ENCODE peak calls at places on chromosomes 11 and 22, in seven cellular contexts. Y, O, K, J, U, R and D are unnamed samples.

GRCh38 chr11:46672381-46672839 is 28.0 kb downstream of the ARHGAP1 start:
- DNase-seq in Y (no peak), O (no peak), K (no peak), J (no peak), U (no peak), R (no peak), D (no peak)

GRCh38 chr11:27696112-27696511 is 4.1 kb downstream of the BDNF start:
- DNase-seq in Y (no peak), O (no peak), K (no peak), J (no peak), U (no peak), R (no peak), D (no peak)

GRCh38 chr11:134037093-134037908 is 31.6 kb upstream of the JAM3 start:
- DNase-seq in Y (peak), O (peak), K (peak), J (peak), U (peak), R (no peak), D (peak)

GRCh38 chr11:134654161-134654915 is 242.3 kb upstream of the B3GAT1 start:
- DNase-seq in Y (peak), O (no peak), K (no peak), J (no peak), U (no peak), R (no peak), D (no peak)

GRCh38 chr22:49576241-49577141 is 251.2 kb downstream of the BRD1 start:
- DNase-seq in Y (peak), O (no peak), K (no peak), J (no peak), U (no peak), R (no peak), D (no peak)

GRCh38 chr22:39514373-39514973 is 5.9 kb upstream of the ATF4 start:
- DNase-seq in Y (no peak), O (no peak), K (peak), J (peak), U (peak), R (no peak), D (peak)

GRCh38 chr11:45739866-45740265 is 65.1 kb upstream of the SLC35C1 start:
- DNase-seq in Y (no peak), O (no peak), K (no peak), J (no peak), U (no peak), R (no peak), D (no peak)

GRCh38 chr11:119012629-119013170 is 5.4 kb downstream of the RPS25 start:
- DNase-seq in Y (no peak), O (no peak), K (no peak), J (no peak), U (no peak), R (no peak), D (no peak)

GRCh38 chr11:101158119-101158518 is 28.5 kb upstream of the PGR start:
- DNase-seq in Y (no peak), O (no peak), K (no peak), J (no peak), U (no peak), R (no peak), D (no peak)

GRCh38 chr22:47632646-47633045 is 870.2 kb downstream of the TBC1D22A start:
- DNase-seq in Y (no peak), O (no peak), K (no peak), J (no peak), U (no peak), R (no peak), D (no peak)

GRCh38 chr11:12123177-12123576 is 12.8 kb downstream of the MICAL2 start:
- DNase-seq in Y (no peak), O (no peak), K (no peak), J (no peak), U (no peak), R (no peak), D (no peak)

GRCh38 chr11:71189768-71190315 is 62.5 kb downstream of the SHANK2 start:
- DNase-seq in Y (no peak), O (no peak), K (no peak), J (no peak), U (no peak), R (no peak), D (no peak)

GRCh38 chr11:95229199-95230053 is 1.6 kb downstream of the SESN3 start:
- DNase-seq in Y (no peak), O (no peak), K (no peak), J (no peak), U (no peak), R (no peak), D (peak)

GRCh38 chr11:2584812-2585565 is 114.8 kb downstream of the KCNQ1OT1 start:
- DNase-seq in Y (no peak), O (no peak), K (no peak), J (no peak), U (peak), R (no peak), D (no peak)

GRCh38 chr11:27625347-27625912 is 74.8 kb downstream of the BDNF start:
- DNase-seq in Y (no peak), O (no peak), K (no peak), J (no peak), U (no peak), R (no peak), D (peak)

GRCh38 chr22:40177738-40178416 is at the start of gene TNRC6B:
- DNase-seq in Y (peak), O (peak), K (peak), J (no peak), U (no peak), R (peak), D (peak)

GRCh38 chr11:125397421-125397820 is 98.6 kb downstream of the FEZ1 start:
- DNase-seq in Y (no peak), O (no peak), K (no peak), J (no peak), U (no peak), R (no peak), D (no peak)

GRCh38 chr22:46366801-46367706 is 31.5 kb downstream of the TRMU start:
- DNase-seq in Y (no peak), O (no peak), K (peak), J (no peak), U (peak), R (no peak), D (no peak)

GRCh38 chr11:87574193-87574592 is 536.5 kb downstream of the TMEM135 start:
- DNase-seq in Y (no peak), O (no peak), K (no peak), J (no peak), U (no peak), R (no peak), D (peak)

GRCh38 chr11:1628506-1629325 is 859 bp upstream of the KRTAP5-5 start:
- DNase-seq in Y (peak), O (no peak), K (peak), J (peak), U (peak), R (no peak), D (peak)

GRCh38 chr11:99275521-99275920 is 254.8 kb downstream of the CNTN5 start:
- DNase-seq in Y (no peak), O (no peak), K (no peak), J (no peak), U (no peak), R (no peak), D (no peak)